ENCODE peak calls at places on chromosome 22, in six cellular contexts. K, U, G, F, Y and I are unnamed samples.

GRCh38 chr22:49119551-49119952 is 708.1 kb downstream of the BRD1 start:
- DNase-seq in K (no peak), U (no peak), G (peak; percentile 62), F (no peak), Y (no peak), I (no peak)

GRCh38 chr22:29216873-29217666 is 11.4 kb downstream of the EMID1 start:
- DNase-seq in K (peak; percentile 49), U (no peak), G (no peak), F (no peak), Y (no peak), I (no peak)

GRCh38 chr22:49297286-49297870 is 530.3 kb downstream of the BRD1 start:
- DNase-seq in K (no peak), U (no peak), G (no peak), F (no peak), Y (no peak), I (no peak)

GRCh38 chr22:49826603-49827306 is 918 bp downstream of the BRD1 start:
- DNase-seq in K (peak; percentile 48), U (peak; percentile 28), G (no peak), F (peak; percentile 37), Y (peak; percentile 24), I (no peak)

GRCh38 chr22:24208012-24208749 is 26.9 kb downstream of the SUSD2 start:
- DNase-seq in K (no peak), U (peak; percentile 99), G (peak; percentile 62), F (peak; percentile 91), Y (no peak), I (no peak)

GRCh38 chr22:23199159-23199558 is 18.9 kb downstream of the BCR start:
- DNase-seq in K (no peak), U (no peak), G (no peak), F (no peak), Y (no peak), I (no peak)

GRCh38 chr22:43616645-43617044 is 195.5 kb downstream of the EFCAB6 start:
- DNase-seq in K (no peak), U (no peak), G (no peak), F (no peak), Y (no peak), I (no peak)

GRCh38 chr22:35893698-35894097 is 134.9 kb downstream of the RBFOX2 start:
- DNase-seq in K (no peak), U (peak; percentile 77), G (no peak), F (no peak), Y (no peak), I (no peak)